ENCODE peak calls at places on chromosome 21, in seven cellular contexts. One of them, this sample, is unnamed.

GRCh38 chr21:25283720-25284119 is 323.6 kb downstream of the MRPL39 start:
- DNase-seq in epithelial cell of esophagus: peak
- DNase-seq in prostate gland: no peak
- DNase-seq in PC-3: peak
- DNase-seq in foreskin fibroblast: peak
- DNase-seq in ovary: no peak
- DNase-seq in OCI-LY7: peak
- DNase-seq in this sample: no peak

GRCh38 chr21:15874610-15875009 is 144.8 kb downstream of the USP25 start:
- DNase-seq in epithelial cell of esophagus: peak
- DNase-seq in ovary: no peak
- DNase-seq in OCI-LY7: no peak
- DNase-seq in foreskin fibroblast: no peak
- DNase-seq in prostate gland: no peak
- DNase-seq in PC-3: peak
- DNase-seq in this sample: no peak

GRCh38 chr21:42695324-42696025 is 42.1 kb downstream of the PDE9A start:
- DNase-seq in prostate gland: no peak
- DNase-seq in epithelial cell of esophagus: peak
- DNase-seq in PC-3: peak
- DNase-seq in OCI-LY7: no peak
- DNase-seq in ovary: no peak
- DNase-seq in foreskin fibroblast: peak
- DNase-seq in this sample: peak

GRCh38 chr21:33206771-33207290 is 22.9 kb upstream of the IFNAR2 start:
- DNase-seq in OCI-LY7: no peak
- DNase-seq in prostate gland: no peak
- DNase-seq in foreskin fibroblast: no peak
- DNase-seq in epithelial cell of esophagus: no peak
- DNase-seq in PC-3: no peak
- DNase-seq in ovary: no peak
- DNase-seq in this sample: no peak

GRCh38 chr21:33901421-33902288 is 13.9 kb downstream of the ATP5PO start:
- DNase-seq in epithelial cell of esophagus: peak
- DNase-seq in OCI-LY7: peak
- DNase-seq in ovary: no peak
- DNase-seq in foreskin fibroblast: peak
- DNase-seq in PC-3: peak
- DNase-seq in prostate gland: peak
- DNase-seq in this sample: peak

GRCh38 chr21:27564684-27565280 is 597.9 kb upstream of the ADAMTS5 start:
- DNase-seq in prostate gland: peak
- DNase-seq in epithelial cell of esophagus: peak
- DNase-seq in foreskin fibroblast: peak
- DNase-seq in OCI-LY7: peak
- DNase-seq in ovary: peak
- DNase-seq in PC-3: peak
- DNase-seq in this sample: no peak

GRCh38 chr21:36150192-36150711 is 6.4 kb upstream of the DOP1B start:
- DNase-seq in foreskin fibroblast: peak
- DNase-seq in PC-3: no peak
- DNase-seq in epithelial cell of esophagus: no peak
- DNase-seq in OCI-LY7: peak
- DNase-seq in prostate gland: no peak
- DNase-seq in ovary: no peak
- DNase-seq in this sample: peak

GRCh38 chr21:39867198-39867650 is at the start of gene PCP4:
- DNase-seq in epithelial cell of esophagus: peak
- DNase-seq in foreskin fibroblast: no peak
- DNase-seq in ovary: no peak
- DNase-seq in prostate gland: peak
- DNase-seq in PC-3: peak
- DNase-seq in OCI-LY7: peak
- DNase-seq in this sample: no peak

GRCh38 chr21:16370176-16370575 is 640.4 kb downstream of the USP25 start:
- DNase-seq in ovary: no peak
- DNase-seq in PC-3: no peak
- DNase-seq in OCI-LY7: no peak
- DNase-seq in epithelial cell of esophagus: no peak
- DNase-seq in prostate gland: no peak
- DNase-seq in foreskin fibroblast: no peak
- DNase-seq in this sample: no peak

GRCh38 chr21:15027056-15027455 is 37.7 kb downstream of the NRIP1 start:
- DNase-seq in ovary: no peak
- DNase-seq in OCI-LY7: no peak
- DNase-seq in PC-3: no peak
- DNase-seq in prostate gland: no peak
- DNase-seq in foreskin fibroblast: no peak
- DNase-seq in epithelial cell of esophagus: no peak
- DNase-seq in this sample: no peak

GRCh38 chr21:37207441-37208009 is 59.6 kb downstream of the VPS26C start:
- DNase-seq in foreskin fibroblast: peak
- DNase-seq in OCI-LY7: no peak
- DNase-seq in prostate gland: peak
- DNase-seq in ovary: no peak
- DNase-seq in epithelial cell of esophagus: peak
- DNase-seq in PC-3: peak
- DNase-seq in this sample: no peak

GRCh38 chr21:37072239-37072987 is 458 bp downstream of the PIGP start:
- DNase-seq in OCI-LY7: no peak
- DNase-seq in ovary: peak
- DNase-seq in epithelial cell of esophagus: peak
- DNase-seq in foreskin fibroblast: peak
- DNase-seq in PC-3: peak
- DNase-seq in prostate gland: peak
- DNase-seq in this sample: no peak

GRCh38 chr21:38343691-38344090 is 86.9 kb downstream of the KCNJ15 start:
- DNase-seq in epithelial cell of esophagus: peak
- DNase-seq in OCI-LY7: no peak
- DNase-seq in foreskin fibroblast: no peak
- DNase-seq in ovary: no peak
- DNase-seq in prostate gland: peak
- DNase-seq in PC-3: peak
- DNase-seq in this sample: no peak

GRCh38 chr21:39004776-39005605 is 178.3 kb downstream of the PSMG1 start:
- DNase-seq in PC-3: no peak
- DNase-seq in prostate gland: no peak
- DNase-seq in foreskin fibroblast: no peak
- DNase-seq in epithelial cell of esophagus: no peak
- DNase-seq in ovary: peak
- DNase-seq in OCI-LY7: peak
- DNase-seq in this sample: peak

GRCh38 chr21:39911792-39912191 is 44.6 kb downstream of the PCP4 start:
- DNase-seq in prostate gland: no peak
- DNase-seq in foreskin fibroblast: no peak
- DNase-seq in OCI-LY7: no peak
- DNase-seq in ovary: no peak
- DNase-seq in epithelial cell of esophagus: no peak
- DNase-seq in PC-3: no peak
- DNase-seq in this sample: no peak

GRCh38 chr21:43287974-43288755 is 119.4 kb downstream of the CRYAA start:
- DNase-seq in epithelial cell of esophagus: no peak
- DNase-seq in OCI-LY7: no peak
- DNase-seq in prostate gland: peak
- DNase-seq in foreskin fibroblast: no peak
- DNase-seq in ovary: no peak
- DNase-seq in PC-3: peak
- DNase-seq in this sample: no peak

GRCh38 chr21:46347203-46347550 is 23.2 kb downstream of the PCNT start:
- DNase-seq in ovary: no peak
- DNase-seq in PC-3: no peak
- DNase-seq in epithelial cell of esophagus: no peak
- DNase-seq in foreskin fibroblast: no peak
- DNase-seq in prostate gland: no peak
- DNase-seq in OCI-LY7: no peak
- DNase-seq in this sample: no peak

GRCh38 chr21:46345861-46346260 is 21.9 kb downstream of the PCNT start:
- DNase-seq in epithelial cell of esophagus: no peak
- DNase-seq in OCI-LY7: no peak
- DNase-seq in ovary: no peak
- DNase-seq in foreskin fibroblast: no peak
- DNase-seq in PC-3: no peak
- DNase-seq in prostate gland: no peak
- DNase-seq in this sample: no peak

GRCh38 chr21:46349134-46349760 is 25.3 kb downstream of the PCNT start:
- DNase-seq in OCI-LY7: no peak
- DNase-seq in foreskin fibroblast: no peak
- DNase-seq in epithelial cell of esophagus: no peak
- DNase-seq in ovary: no peak
- DNase-seq in prostate gland: no peak
- DNase-seq in PC-3: no peak
- DNase-seq in this sample: no peak

GRCh38 chr21:46346296-46347202 is 22.6 kb downstream of the PCNT start:
- DNase-seq in OCI-LY7: no peak
- DNase-seq in PC-3: no peak
- DNase-seq in ovary: peak
- DNase-seq in prostate gland: no peak
- DNase-seq in epithelial cell of esophagus: no peak
- DNase-seq in foreskin fibroblast: no peak
- DNase-seq in this sample: no peak

DNA sequence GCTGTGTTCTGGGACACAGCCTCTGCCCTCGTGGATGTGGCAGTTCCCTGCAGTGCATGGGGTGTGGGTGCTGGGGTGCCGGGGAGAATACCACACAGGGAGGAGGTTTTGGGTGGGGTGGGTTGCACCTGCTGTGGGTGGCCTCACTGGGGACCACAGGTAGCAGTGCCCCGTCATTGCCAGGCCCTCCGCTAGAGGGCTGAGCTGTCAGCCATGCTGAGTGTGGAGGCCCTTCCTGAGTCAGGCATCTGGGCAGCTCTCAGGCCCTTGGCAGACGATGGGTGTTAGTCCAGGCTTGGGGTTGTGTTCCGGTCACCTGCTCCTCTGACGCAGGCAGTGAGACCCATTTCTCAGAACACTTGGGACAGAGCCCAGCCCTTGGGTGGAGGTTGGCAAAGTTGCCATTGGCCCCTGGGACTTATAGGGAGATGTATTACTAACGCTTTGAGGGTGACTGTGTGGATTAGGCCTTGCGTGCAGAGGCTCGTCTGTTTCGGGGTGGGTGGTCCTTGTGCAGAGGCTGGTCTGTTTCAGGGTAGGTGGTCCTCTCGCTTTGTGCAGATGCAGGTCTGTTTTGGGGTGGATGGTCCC is 23.9 kb downstream of the PCNT start:
- DNase-seq in PC-3: no peak
- DNase-seq in foreskin fibroblast: peak
- DNase-seq in prostate gland: no peak
- DNase-seq in OCI-LY7: peak
- DNase-seq in epithelial cell of esophagus: no peak
- DNase-seq in ovary: no peak
- DNase-seq in this sample: no peak
- TF ChIP-seq CTCF in PC-3: no peak
- TF ChIP-seq CTCF in foreskin fibroblast: no peak
- TF ChIP-seq CTCF in prostate gland: no peak
- TF ChIP-seq CTCF in OCI-LY7: peak
- TF ChIP-seq CTCF in epithelial cell of esophagus: peak
- TF ChIP-seq CTCF in ovary: no peak
- TF ChIP-seq CTCF in this sample: no peak

GRCh38 chr21:31337991-31338891 is 5.8 kb downstream of the TIAM1 start:
- DNase-seq in prostate gland: peak
- DNase-seq in PC-3: no peak
- DNase-seq in ovary: no peak
- DNase-seq in epithelial cell of esophagus: peak
- DNase-seq in foreskin fibroblast: no peak
- DNase-seq in OCI-LY7: no peak
- DNase-seq in this sample: peak

GRCh38 chr21:31338892-31339368 is 5.1 kb downstream of the TIAM1 start:
- DNase-seq in foreskin fibroblast: no peak
- DNase-seq in epithelial cell of esophagus: no peak
- DNase-seq in OCI-LY7: no peak
- DNase-seq in PC-3: no peak
- DNase-seq in ovary: no peak
- DNase-seq in prostate gland: no peak
- DNase-seq in this sample: peak

GRCh38 chr21:31340942-31341487 is 3.0 kb downstream of the TIAM1 start:
- DNase-seq in prostate gland: no peak
- DNase-seq in OCI-LY7: no peak
- DNase-seq in PC-3: no peak
- DNase-seq in epithelial cell of esophagus: no peak
- DNase-seq in foreskin fibroblast: no peak
- DNase-seq in ovary: no peak
- DNase-seq in this sample: no peak

GRCh38 chr21:31340499-31340898 is 3.6 kb downstream of the TIAM1 start:
- DNase-seq in epithelial cell of esophagus: no peak
- DNase-seq in ovary: no peak
- DNase-seq in foreskin fibroblast: no peak
- DNase-seq in OCI-LY7: no peak
- DNase-seq in prostate gland: no peak
- DNase-seq in PC-3: no peak
- DNase-seq in this sample: no peak

DNA sequence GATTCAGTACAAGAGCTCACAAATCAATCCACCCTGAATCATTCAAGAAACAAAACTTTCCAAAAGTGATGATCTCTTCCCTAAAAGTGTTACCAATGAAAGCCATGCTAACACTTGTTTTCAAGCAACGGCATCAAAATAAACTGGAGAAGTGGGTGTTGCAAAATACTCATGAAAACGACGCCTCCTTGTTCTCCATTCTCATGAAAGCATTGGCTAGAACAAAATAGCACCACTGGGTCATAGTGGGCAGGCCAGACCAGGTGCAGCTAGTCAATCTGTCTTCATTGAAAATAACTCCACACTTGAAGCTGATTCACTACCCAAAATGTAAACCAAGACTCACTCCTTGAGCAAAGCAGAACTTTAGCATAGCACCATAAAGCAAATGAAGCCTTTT is 4.3 kb downstream of the TIAM1 start:
- DNase-seq in PC-3: no peak
- DNase-seq in ovary: no peak
- DNase-seq in OCI-LY7: no peak
- DNase-seq in prostate gland: no peak
- DNase-seq in foreskin fibroblast: no peak
- DNase-seq in epithelial cell of esophagus: no peak
- DNase-seq in this sample: no peak
- H3K4me3 ChIP-seq in PC-3: no peak
- H3K4me3 ChIP-seq in ovary: no peak
- H3K4me3 ChIP-seq in OCI-LY7: no peak
- H3K4me3 ChIP-seq in prostate gland: no peak
- H3K4me3 ChIP-seq in foreskin fibroblast: no peak
- H3K4me3 ChIP-seq in epithelial cell of esophagus: no peak
- H3K4me3 ChIP-seq in this sample: no peak

DNA sequence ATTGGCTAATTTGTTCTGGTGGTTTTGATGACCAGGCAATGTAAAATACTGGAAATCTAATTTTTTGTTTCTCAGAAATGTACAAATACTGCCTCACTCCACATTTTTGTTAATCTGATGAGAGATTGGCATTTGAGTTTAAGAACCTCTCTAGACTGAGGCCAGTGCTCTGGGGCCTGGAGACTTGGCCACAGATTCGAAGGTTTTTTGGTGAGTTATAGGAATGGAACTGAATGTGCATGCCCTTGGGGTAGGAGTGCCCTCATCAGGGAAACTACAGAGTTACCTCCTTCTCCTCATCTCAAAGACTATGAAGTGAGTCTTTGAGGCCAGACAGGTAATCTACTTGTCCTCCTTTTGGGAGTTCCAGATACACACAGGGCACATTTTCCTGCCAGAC is 347.9 kb downstream of the LTN1 start:
- DNase-seq in PC-3: peak
- DNase-seq in epithelial cell of esophagus: peak
- DNase-seq in prostate gland: no peak
- DNase-seq in foreskin fibroblast: no peak
- DNase-seq in OCI-LY7: no peak
- DNase-seq in ovary: no peak
- DNase-seq in this sample: no peak
- TF ChIP-seq CTCF in PC-3: peak
- TF ChIP-seq CTCF in epithelial cell of esophagus: peak
- TF ChIP-seq CTCF in prostate gland: no peak
- TF ChIP-seq CTCF in foreskin fibroblast: no peak
- TF ChIP-seq CTCF in OCI-LY7: no peak
- TF ChIP-seq CTCF in ovary: no peak
- TF ChIP-seq CTCF in this sample: no peak

GRCh38 chr21:44370027-44370735 is 16.8 kb downstream of the TRPM2 start:
- DNase-seq in ovary: peak
- DNase-seq in PC-3: peak
- DNase-seq in foreskin fibroblast: peak
- DNase-seq in prostate gland: no peak
- DNase-seq in OCI-LY7: no peak
- DNase-seq in epithelial cell of esophagus: peak
- DNase-seq in this sample: no peak
- H3K4me3 ChIP-seq in ovary: no peak
- H3K4me3 ChIP-seq in PC-3: peak
- H3K4me3 ChIP-seq in foreskin fibroblast: no peak
- H3K4me3 ChIP-seq in prostate gland: no peak
- H3K4me3 ChIP-seq in OCI-LY7: no peak
- H3K4me3 ChIP-seq in epithelial cell of esophagus: no peak
- H3K4me3 ChIP-seq in this sample: no peak

This sample was measured in astrocyte of the cerebellum.